ENCODE peak calls at places on chromosomes 16 and 17, in six cellular contexts. O is PC-3; C is H54; J is stimulated activated CD4-positive, alpha-beta T cell treated with anti-CD3 and anti-CD28 coated beads, Interleukin-4, amount 100 ng/mL, for 48 hours; U is substantia nigra; S is activated naive CD4-positive, alpha-beta T cell. P is an unnamed sample.

GRCh38 chr17:13756763-13757162 is 155.0 kb upstream of the HS3ST3A1 start:
- DNase-seq in O (no peak), C (no peak), J (no peak), U (no peak), S (no peak), P (no peak)

GRCh38 chr16:86117235-86117634 is 218.3 kb downstream of the IRF8 start:
- DNase-seq in O (no peak), C (no peak), J (no peak), U (no peak), S (no peak), P (no peak)

GRCh38 chr16:50984688-50985087 is 166.4 kb downstream of the SALL1 start:
- DNase-seq in O (no peak), C (no peak), J (no peak), U (no peak), S (no peak), P (no peak)

GRCh38 chr17:4594406-4595349 is 10.3 kb downstream of the SMTNL2 start:
- DNase-seq in O (no peak), C (no peak), J (peak), U (peak), S (no peak), P (peak)

GRCh38 chr16:23060458-23061320 is 88.6 kb downstream of the USP31 start:
- DNase-seq in O (peak), C (no peak), J (peak), U (peak), S (no peak), P (peak)

GRCh38 chr17:12053552-12053951 is 32.9 kb downstream of the MAP2K4 start:
- DNase-seq in O (no peak), C (no peak), J (no peak), U (no peak), S (no peak), P (no peak)

GRCh38 chr16:24537474-24538337 is 1.7 kb upstream of the RBBP6 start:
- DNase-seq in O (no peak), C (no peak), J (no peak), U (no peak), S (no peak), P (no peak)

GRCh38 chr16:19506965-19507364 is 14.9 kb downstream of the GDE1 start:
- DNase-seq in O (no peak), C (no peak), J (no peak), U (no peak), S (no peak), P (no peak)

GRCh38 chr17:46135126-46135812 is 58.0 kb downstream of the KANSL1 start:
- DNase-seq in O (no peak), C (no peak), J (no peak), U (no peak), S (no peak), P (no peak)

GRCh38 chr16:73846292-73846849 is 450.2 kb upstream of the PSMD7 start:
- DNase-seq in O (no peak), C (no peak), J (no peak), U (no peak), S (no peak), P (no peak)

GRCh38 chr16:89581861-89582563 is 6.5 kb downstream of the CPNE7 start:
- DNase-seq in O (peak), C (peak), J (no peak), U (no peak), S (no peak), P (no peak)

GRCh38 chr17:27489045-27489715 is 32.9 kb downstream of the KSR1 start:
- DNase-seq in O (peak), C (no peak), J (no peak), U (peak), S (no peak), P (peak)

GRCh38 chr16:54355251-54355650 is 68.7 kb upstream of the IRX3 start:
- DNase-seq in O (no peak), C (no peak), J (no peak), U (no peak), S (no peak), P (no peak)

GRCh38 chr16:48082516-48082915 is 73.3 kb downstream of the ABCC12 start:
- DNase-seq in O (no peak), C (no peak), J (no peak), U (no peak), S (no peak), P (no peak)

GRCh38 chr16:4115209-4115940 is 867 bp downstream of the ADCY9 start:
- DNase-seq in O (peak), C (peak), J (peak), U (peak), S (no peak), P (peak)

GRCh38 chr16:70694088-70694487 is 8.2 kb upstream of the MTSS2 start:
- DNase-seq in O (peak), C (peak), J (no peak), U (no peak), S (no peak), P (no peak)